ENCODE peak calls at places on chromosomes 11 and 22, in five cellular contexts. X, M, D, J and K are unnamed samples.
A peak's percentile ranks its signal among the peaks of the same experiment; 100 is the strongest.

GRCh38 chr11:27721505-27722116 is 21.4 kb upstream of the BDNF start:
- DNase-seq in X (no peak), M (no peak), D (no peak), J (no peak), K (no peak)

GRCh38 chr11:74493816-74494630 is 499 bp upstream of the LIPT2 start:
- DNase-seq in X (no peak), M (no peak), D (no peak), J (no peak), K (no peak)

GRCh38 chr22:49866134-49866533 is 12.5 kb downstream of the ZBED4 start:
- DNase-seq in X (no peak), M (no peak), D (no peak), J (no peak), K (no peak)

GRCh38 chr11:94897330-94897768 is 76.0 kb downstream of the CWC15 start:
- DNase-seq in X (no peak), M (peak; percentile 43), D (peak; percentile 67), J (peak; percentile 48), K (no peak)

GRCh38 chr11:134170177-134170908 is 53.4 kb downstream of the NCAPD3 start:
- DNase-seq in X (no peak), M (no peak), D (no peak), J (no peak), K (no peak)

GRCh38 chr11:78079232-78080083 is at the start of gene NDUFC2:
- DNase-seq in X (peak; percentile 16), M (peak; percentile 78), D (peak; percentile 83), J (peak; percentile 75), K (no peak)

GRCh38 chr11:65806972-65807371 is 20.1 kb downstream of the OVOL1 start:
- DNase-seq in X (no peak), M (no peak), D (no peak), J (no peak), K (no peak)

GRCh38 chr11:83852012-83852411 is 565.8 kb upstream of the CCDC90B start:
- DNase-seq in X (no peak), M (no peak), D (no peak), J (no peak), K (no peak)

GRCh38 chr11:58134151-58134550 is 8.8 kb upstream of the OR9I1 start:
- DNase-seq in X (no peak), M (no peak), D (no peak), J (no peak), K (no peak)

GRCh38 chr22:36227396-36227795 is 11.9 kb downstream of the APOL2 start:
- DNase-seq in X (no peak), M (no peak), D (no peak), J (no peak), K (no peak)

GRCh38 chr11:22730319-22730718 is 63.9 kb downstream of the GAS2 start:
- DNase-seq in X (no peak), M (no peak), D (no peak), J (no peak), K (no peak)

GRCh38 chr11:27358306-27358705 is 4.7 kb downstream of the CCDC34 start:
- DNase-seq in X (no peak), M (no peak), D (no peak), J (no peak), K (no peak)

GRCh38 chr11:8808226-8808585 is 102.8 kb upstream of the AKIP1 start:
- DNase-seq in X (no peak), M (no peak), D (no peak), J (no peak), K (no peak)

GRCh38 chr11:106477776-106478175 is 400.3 kb downstream of the AASDHPPT start:
- DNase-seq in X (no peak), M (no peak), D (no peak), J (no peak), K (no peak)

GRCh38 chr11:42824067-42824466 is 487.7 kb upstream of the API5 start:
- DNase-seq in X (no peak), M (no peak), D (no peak), J (no peak), K (no peak)

GRCh38 chr11:96033569-96033968 is 109.7 kb upstream of the MTMR2 start:
- DNase-seq in X (no peak), M (no peak), D (no peak), J (no peak), K (no peak)

GRCh38 chr11:22192642-22193347 is at the start of gene ANO5:
- DNase-seq in X (no peak), M (no peak), D (peak; percentile 78), J (peak; percentile 32), K (no peak)

GRCh38 chr11:68270334-68271022 is 1.3 kb downstream of the C11orf24 start:
- DNase-seq in X (no peak), M (no peak), D (no peak), J (no peak), K (no peak)

GRCh38 chr22:49734390-49734789 is 93.3 kb downstream of the BRD1 start:
- DNase-seq in X (no peak), M (no peak), D (peak; percentile 10), J (no peak), K (no peak)

GRCh38 chr22:30948930-30949342 is 19.6 kb downstream of the MORC2 start:
- DNase-seq in X (no peak), M (no peak), D (no peak), J (no peak), K (no peak)

GRCh38 chr22:24977370-24978230 is 25.1 kb downstream of the KIAA1671 start:
- DNase-seq in X (no peak), M (no peak), D (no peak), J (peak; percentile 66), K (no peak)

GRCh38 chr11:93952082-93952780 is 68.9 kb upstream of the HEPHL1 start:
- DNase-seq in X (no peak), M (no peak), D (no peak), J (no peak), K (no peak)

GRCh38 chr22:41873391-41873790 is 40.5 kb downstream of the SREBF2 start:
- DNase-seq in X (no peak), M (no peak), D (no peak), J (no peak), K (no peak)

GRCh38 chr22:45602824-45603301 is 68.8 kb upstream of the ATXN10 start:
- DNase-seq in X (no peak), M (peak; percentile 41), D (no peak), J (no peak), K (no peak)

GRCh38 chr11:6206456-6207180 is 1.3 kb downstream of the C11orf42 start:
- DNase-seq in X (no peak), M (no peak), D (no peak), J (no peak), K (no peak)

GRCh38 chr22:29751139-29751538 is 15.7 kb downstream of the ZMAT5 start:
- DNase-seq in X (no peak), M (peak; percentile 50), D (no peak), J (no peak), K (no peak)

GRCh38 chr11:72274435-72274834 is 30.5 kb upstream of the PHOX2A start:
- DNase-seq in X (no peak), M (no peak), D (no peak), J (no peak), K (no peak)

GRCh38 chr11:5626191-5626590 is 1.4 kb downstream of the TRIM34 start:
- DNase-seq in X (no peak), M (no peak), D (no peak), J (no peak), K (no peak)

GRCh38 chr11:27701262-27702105 is 1.2 kb upstream of the BDNF start:
- DNase-seq in X (no peak), M (no peak), D (no peak), J (no peak), K (no peak)

GRCh38 chr22:33022231-33022630 is 36.0 kb downstream of the SYN3 start:
- DNase-seq in X (no peak), M (no peak), D (no peak), J (no peak), K (no peak)

GRCh38 chr11:33488971-33489370 is 211.7 kb downstream of the C11orf91 start:
- DNase-seq in X (no peak), M (no peak), D (no peak), J (no peak), K (no peak)
- H3K27me3 ChIP-seq in X (no peaks in the 10 kb centered on the region), M (peaks cover 3% of the 10 kb centered on the region), D (no peaks in the 10 kb centered on the region), J (peaks cover 6% of the 10 kb centered on the region), K (no peaks in the 10 kb centered on the region)

GRCh38 chr11:15863411-15863810 is 492.9 kb downstream of the SOX6 start:
- DNase-seq in X (no peak), M (no peak), D (no peak), J (no peak), K (no peak)

GRCh38 chr11:15864021-15864805 is 492.1 kb downstream of the SOX6 start:
- DNase-seq in X (no peak), M (no peak), D (no peak), J (no peak), K (no peak)

GRCh38 chr11:15861256-15861655 is 495.1 kb downstream of the SOX6 start:
- DNase-seq in X (no peak), M (no peak), D (no peak), J (no peak), K (no peak)

GRCh38 chr11:15858881-15859280 is 497.5 kb downstream of the SOX6 start:
- DNase-seq in X (no peak), M (no peak), D (no peak), J (no peak), K (no peak)

GRCh38 chr11:15859411-15859810 is 496.9 kb downstream of the SOX6 start:
- DNase-seq in X (no peak), M (no peak), D (no peak), J (no peak), K (no peak)
- H3K27me3 ChIP-seq in X (no peaks in the 10 kb centered on the region), M (no peaks in the 10 kb centered on the region), D (no peaks in the 10 kb centered on the region), J (no peaks in the 10 kb centered on the region), K (no peaks in the 10 kb centered on the region)

GRCh38 chr11:48005878-48006277 is 25.5 kb downstream of the PTPRJ start:
- DNase-seq in X (no peak), M (no peak), D (no peak), J (no peak), K (no peak)
- H3K27me3 ChIP-seq in X (no peaks in the 10 kb centered on the region), M (no peaks in the 10 kb centered on the region), D (no peaks in the 10 kb centered on the region), J (no peaks in the 10 kb centered on the region), K (no peaks in the 10 kb centered on the region)

GRCh38 chr11:132409591-132410375 is 1039.4 kb downstream of the NTM start:
- DNase-seq in X (no peak), M (no peak), D (no peak), J (no peak), K (no peak)

GRCh38 chr11:132410383-132410782 is 1040.0 kb downstream of the NTM start:
- DNase-seq in X (no peak), M (no peak), D (no peak), J (no peak), K (no peak)

GRCh38 chr11:132408877-132409276 is 1038.5 kb downstream of the NTM start:
- DNase-seq in X (no peak), M (no peak), D (no peak), J (no peak), K (no peak)

GRCh38 chr11:132402056-132402684 is 1031.8 kb downstream of the NTM start:
- DNase-seq in X (no peak), M (peak; percentile 29), D (no peak), J (no peak), K (no peak)

GRCh38 chr11:132405728-132406127 is 1035.3 kb downstream of the NTM start:
- DNase-seq in X (no peak), M (no peak), D (no peak), J (no peak), K (no peak)
- H3K27me3 ChIP-seq in X (no peaks in the 10 kb centered on the region), M (peaks cover 5% of the 10 kb centered on the region), D (no peaks in the 10 kb centered on the region), J (no peaks in the 10 kb centered on the region), K (peaks cover 4% of the 10 kb centered on the region)